ENCODE peak calls at places on chromosomes 2 and 18, in eight cellular contexts. R, W, Y, L, E, N, I and P are unnamed samples.

GRCh38 chr2:189142893-189143759 is 36.4 kb downstream of the COL5A2 start:
- DNase-seq in R (peak; percentile 56), W (no peak), Y (peak; percentile 31), L (no peak), E (peak; percentile 76), N (no peak), I (no peak), P (peak; percentile 59)

GRCh38 chr2:217856159-217856558 is 146.6 kb downstream of the TNS1 start:
- DNase-seq in R (no peak), W (no peak), Y (no peak), L (peak; percentile 67), E (no peak), N (no peak), I (no peak), P (no peak)

GRCh38 chr2:1451451-1451850 is 38.2 kb downstream of the TPO start:
- DNase-seq in R (no peak), W (no peak), Y (no peak), L (no peak), E (no peak), N (no peak), I (no peak), P (no peak)

GRCh38 chr2:172101008-172101706 is 1.5 kb downstream of the DLX2 start:
- DNase-seq in R (no peak), W (no peak), Y (no peak), L (peak; percentile 72), E (peak; percentile 54), N (no peak), I (no peak), P (peak; percentile 53)

GRCh38 chr2:3079959-3080948 is 297.4 kb downstream of the EIPR1 start:
- DNase-seq in R (no peak), W (no peak), Y (no peak), L (peak; percentile 73), E (no peak), N (no peak), I (no peak), P (no peak)

GRCh38 chr2:161237397-161238263 is 70.6 kb upstream of the PSMD14 start:
- DNase-seq in R (peak; percentile 54), W (peak; percentile 73), Y (no peak), L (peak; percentile 77), E (peak; percentile 82), N (peak; percentile 26), I (no peak), P (peak; percentile 71)

GRCh38 chr2:19673213-19673791 is 228.5 kb downstream of the TTC32 start:
- DNase-seq in R (no peak), W (no peak), Y (peak; percentile 46), L (no peak), E (no peak), N (no peak), I (no peak), P (peak; percentile 24)

GRCh38 chr2:239159476-239159911 is 241.3 kb downstream of the HDAC4 start:
- DNase-seq in R (peak; percentile 36), W (peak; percentile 42), Y (no peak), L (peak; percentile 38), E (no peak), N (no peak), I (no peak), P (no peak)

GRCh38 chr18:4454548-4455112 is 477 bp downstream of the DLGAP1 start:
- DNase-seq in R (no peak), W (peak; percentile 61), Y (no peak), L (peak; percentile 67), E (no peak), N (no peak), I (no peak), P (no peak)

GRCh38 chr18:33097126-33097525 is 324.3 kb upstream of the KLHL14 start:
- DNase-seq in R (no peak), W (no peak), Y (no peak), L (no peak), E (no peak), N (no peak), I (no peak), P (no peak)

GRCh38 chr2:2707111-2708035 is 376.3 kb upstream of the MYT1L start:
- DNase-seq in R (no peak), W (no peak), Y (no peak), L (no peak), E (peak; percentile 17), N (no peak), I (no peak), P (no peak)

GRCh38 chr2:126827371-126827770 is 71.3 kb upstream of the TEX51 start:
- DNase-seq in R (no peak), W (no peak), Y (no peak), L (no peak), E (peak; percentile 61), N (no peak), I (no peak), P (no peak)

GRCh38 chr2:168165985-168166901 is 81.2 kb downstream of the STK39 start:
- DNase-seq in R (no peak), W (no peak), Y (no peak), L (no peak), E (no peak), N (no peak), I (no peak), P (no peak)

GRCh38 chr18:24039666-24040065 is 25.1 kb downstream of the TTC39C start:
- DNase-seq in R (no peak), W (no peak), Y (no peak), L (no peak), E (no peak), N (no peak), I (no peak), P (no peak)

GRCh38 chr2:36399050-36399449 is 43.5 kb downstream of the CRIM1 start:
- DNase-seq in R (no peak), W (no peak), Y (no peak), L (no peak), E (no peak), N (no peak), I (no peak), P (peak; percentile 66)

GRCh38 chr2:55014962-55015939 is 35.0 kb downstream of the RTN4 start:
- DNase-seq in R (peak; percentile 76), W (no peak), Y (peak; percentile 71), L (no peak), E (peak; percentile 52), N (peak; percentile 69), I (no peak), P (peak; percentile 91)

GRCh38 chr18:79944746-79945117 is 6.7 kb downstream of the SLC66A2 start:
- DNase-seq in R (no peak), W (peak; percentile 46), Y (no peak), L (peak; percentile 42), E (no peak), N (no peak), I (no peak), P (no peak)

GRCh38 chr2:130754811-130755210 is 529 bp upstream of the AMER3 start:
- DNase-seq in R (no peak), W (no peak), Y (no peak), L (no peak), E (no peak), N (no peak), I (no peak), P (no peak)

GRCh38 chr18:46591821-46592391 is 65.1 kb downstream of the LOXHD1 start:
- DNase-seq in R (no peak), W (no peak), Y (no peak), L (no peak), E (peak; percentile 18), N (no peak), I (no peak), P (no peak)

GRCh38 chr2:143258126-143258892 is 129.1 kb downstream of the ARHGAP15 start:
- DNase-seq in R (no peak), W (no peak), Y (no peak), L (no peak), E (no peak), N (no peak), I (no peak), P (no peak)

GRCh38 chr18:24173997-24174396 is 35.1 kb downstream of the CABYR start:
- DNase-seq in R (no peak), W (no peak), Y (no peak), L (no peak), E (no peak), N (no peak), I (no peak), P (no peak)

GRCh38 chr2:186695081-186695756 is 1.4 kb downstream of the FAM171B start:
- DNase-seq in R (no peak), W (no peak), Y (no peak), L (no peak), E (no peak), N (no peak), I (no peak), P (peak; percentile 84)

GRCh38 chr2:197281421-197281820 is 29.2 kb downstream of the ANKRD44 start:
- DNase-seq in R (no peak), W (no peak), Y (no peak), L (no peak), E (no peak), N (no peak), I (no peak), P (no peak)

GRCh38 chr2:157438907-157439791 is 4.7 kb downstream of the CYTIP start:
- DNase-seq in R (no peak), W (no peak), Y (no peak), L (no peak), E (no peak), N (no peak), I (no peak), P (peak; percentile 77)
- H3K4me1 ChIP-seq in R (no peaks in the 10 kb centered on the region), W (peaks cover under 1% of the 10 kb centered on the region), Y (no peaks in the 10 kb centered on the region), L (peaks cover 4% of the 10 kb centered on the region), E (no peaks in the 10 kb centered on the region), N (peaks cover 7% of the 10 kb centered on the region), I (peaks cover 2% of the 10 kb centered on the region), P (peaks cover 18% of the 10 kb centered on the region)

GRCh38 chr2:64112016-64112415 is 32.2 kb downstream of the PELI1 start:
- DNase-seq in R (no peak), W (no peak), Y (no peak), L (no peak), E (no peak), N (no peak), I (no peak), P (no peak)
- H3K4me1 ChIP-seq in R (peaks cover 4% of the 10 kb centered on the region), W (peaks cover 54% of the 10 kb centered on the region), Y (peaks cover 23% of the 10 kb centered on the region), L (no peaks in the 10 kb centered on the region), E (no peaks in the 10 kb centered on the region), N (peaks cover 66% of the 10 kb centered on the region), I (peaks cover 80% of the 10 kb centered on the region), P (peaks cover 23% of the 10 kb centered on the region)

GRCh38 chr2:133970641-133971040 is 283.2 kb upstream of the MGAT5 start:
- DNase-seq in R (no peak), W (no peak), Y (no peak), L (no peak), E (no peak), N (no peak), I (no peak), P (no peak)

GRCh38 chr2:133972786-133973185 is 281.1 kb upstream of the MGAT5 start:
- DNase-seq in R (no peak), W (no peak), Y (no peak), L (no peak), E (no peak), N (peak; percentile 43), I (no peak), P (peak; percentile 78)

GRCh38 chr2:133975135-133975534 is 278.7 kb upstream of the MGAT5 start:
- DNase-seq in R (no peak), W (no peak), Y (no peak), L (no peak), E (no peak), N (no peak), I (no peak), P (no peak)

GRCh38 chr2:133975676-133976428 is 278.0 kb upstream of the MGAT5 start:
- DNase-seq in R (no peak), W (no peak), Y (no peak), L (no peak), E (no peak), N (no peak), I (no peak), P (peak; percentile 43)

GRCh38 chr2:133972297-133972696 is 281.6 kb upstream of the MGAT5 start:
- DNase-seq in R (no peak), W (no peak), Y (no peak), L (no peak), E (no peak), N (no peak), I (no peak), P (no peak)
- H3K4me1 ChIP-seq in R (no peaks in the 10 kb centered on the region), W (no peaks in the 10 kb centered on the region), Y (no peaks in the 10 kb centered on the region), L (no peaks in the 10 kb centered on the region), E (no peaks in the 10 kb centered on the region), N (peaks cover 24% of the 10 kb centered on the region), I (no peaks in the 10 kb centered on the region), P (peaks cover 53% of the 10 kb centered on the region)

GRCh38 chr2:15446961-15447360 is 114.2 kb downstream of the NBAS start:
- DNase-seq in R (no peak), W (no peak), Y (no peak), L (no peak), E (no peak), N (no peak), I (no peak), P (no peak)
- H3K4me1 ChIP-seq in R (no peaks in the 10 kb centered on the region), W (no peaks in the 10 kb centered on the region), Y (no peaks in the 10 kb centered on the region), L (peaks cover 3% of the 10 kb centered on the region), E (no peaks in the 10 kb centered on the region), N (peaks cover 14% of the 10 kb centered on the region), I (no peaks in the 10 kb centered on the region), P (peaks cover 16% of the 10 kb centered on the region)